ENCODE peak calls at places on chromosomes 16 and 17, in ten cellular contexts. X is heart right ventricle, L is suprapubic skin, M is adrenal gland, U is AG09319, V is ovary, Q is glutamatergic neuron, K is cardiac fibroblast, W is body of pancreas, F is activated B cell treated with CpG ODN at 0.5 μM for 24 hours. T is an unnamed sample.

GRCh38 chr17:38451030-38451839 is 23.0 kb downstream of the ARHGAP23 start:
- DNase-seq in X (peak; percentile 50), L (no peak), M (no peak), U (no peak), V (no peak), Q (no peak), K (peak; percentile 81), W (no peak), F (no peak), T (peak; percentile 42)

GRCh38 chr17:36937961-36938565 is 788 bp downstream of the LHX1 start:
- DNase-seq in X (no peak), L (no peak), M (no peak), U (no peak), V (no peak), Q (peak; percentile 47), K (peak; percentile 43), W (peak; percentile 36), F (peak; percentile 30), T (peak; percentile 64)

GRCh38 chr17:73643012-73643845 is 1.0 kb downstream of the SDK2 start:
- DNase-seq in X (peak; percentile 34), L (peak; percentile 77), M (no peak), U (no peak), V (no peak), Q (peak; percentile 76), K (no peak), W (no peak), F (peak; percentile 46), T (peak; percentile 66)

GRCh38 chr17:73386561-73386960 is 74.8 kb upstream of the CDC42EP4 start:
- DNase-seq in X (no peak), L (no peak), M (no peak), U (no peak), V (no peak), Q (no peak), K (no peak), W (no peak), F (no peak), T (no peak)

GRCh38 chr16:13994239-13995106 is 74.5 kb downstream of the ERCC4 start:
- DNase-seq in X (no peak), L (peak; percentile 13), M (no peak), U (no peak), V (no peak), Q (no peak), K (no peak), W (peak; percentile 15), F (no peak), T (no peak)

GRCh38 chr17:8292639-8293395 is 2.4 kb downstream of the SLC25A35 start:
- DNase-seq in X (no peak), L (no peak), M (no peak), U (no peak), V (no peak), Q (no peak), K (no peak), W (no peak), F (no peak), T (no peak)

GRCh38 chr17:67293251-67294203 is 48.5 kb upstream of the HELZ start:
- DNase-seq in X (peak; percentile 67), L (peak; percentile 86), M (peak; percentile 78), U (peak; percentile 3), V (peak; percentile 55), Q (peak; percentile 60), K (peak; percentile 80), W (peak; percentile 78), F (peak; percentile 31), T (peak; percentile 66)

GRCh38 chr17:18190629-18191028 is 7.0 kb downstream of the ALKBH5 start:
- DNase-seq in X (no peak), L (no peak), M (no peak), U (no peak), V (no peak), Q (no peak), K (peak; percentile 9), W (no peak), F (no peak), T (no peak)

DNA sequence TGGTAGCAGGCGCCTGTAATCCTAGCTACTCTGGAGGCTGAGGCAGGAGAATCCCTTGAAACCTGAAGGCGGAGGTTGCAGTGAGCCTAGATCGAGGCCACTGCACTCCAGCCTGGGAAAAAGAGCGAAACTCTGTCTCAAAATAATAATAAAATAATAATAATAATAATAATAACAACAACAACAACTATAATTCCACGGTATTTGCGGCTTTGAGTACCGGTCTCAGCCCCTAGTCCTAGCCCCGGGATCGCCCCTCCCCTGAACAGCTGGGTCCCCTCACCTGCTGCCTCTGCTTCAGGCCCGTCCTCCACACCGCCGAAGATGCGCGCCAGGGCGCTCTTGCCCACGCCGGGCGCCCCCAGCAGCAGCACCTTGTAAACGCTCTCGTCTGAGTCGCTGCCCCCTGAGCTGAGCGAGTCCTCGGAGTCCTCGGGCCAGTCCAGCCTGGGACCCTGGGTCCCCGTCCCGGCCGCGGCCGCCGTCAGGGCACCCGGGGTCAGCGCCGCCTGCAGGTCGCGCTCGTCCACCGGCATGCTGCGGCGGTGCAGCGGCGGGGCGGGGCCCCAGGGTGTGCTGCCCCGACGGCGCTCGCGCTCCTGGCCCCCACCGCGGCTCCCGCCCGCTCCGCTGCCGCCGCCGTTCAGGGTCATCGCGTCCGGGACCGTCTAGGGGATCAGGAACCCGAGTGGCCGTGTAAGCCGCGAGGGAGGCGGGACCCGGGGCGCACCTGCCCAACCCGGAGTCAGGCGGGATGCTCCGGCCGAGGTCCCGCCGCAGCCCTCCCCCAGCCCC is 611 bp downstream of the RRAD start:
- DNase-seq in X (peak; percentile 62), L (no peak), M (peak; percentile 52), U (no peak), V (peak; percentile 51), Q (peak; percentile 73), K (no peak), W (peak; percentile 47), F (no peak), T (peak; percentile 78)
- TF ChIP-seq CTCF in X (peak; percentile 51), L (no peak), M (no peak), U (peak; percentile 14), V (peak; percentile 35), Q (peak; percentile 26), K (peak; percentile 5), W (peak; percentile 49), F (no peak), T (peak; percentile 19)

GRCh38 chr17:42252528-42253172 is 23.5 kb downstream of the STAT5B start:
- DNase-seq in X (no peak), L (no peak), M (no peak), U (no peak), V (no peak), Q (no peak), K (peak; percentile 52), W (no peak), F (no peak), T (no peak)

GRCh38 chr17:42249681-42250446 is 26.3 kb downstream of the STAT5B start:
- DNase-seq in X (no peak), L (no peak), M (no peak), U (no peak), V (no peak), Q (no peak), K (no peak), W (no peak), F (no peak), T (no peak)

GRCh38 chr17:42253173-42253545 is 23.0 kb downstream of the STAT5B start:
- DNase-seq in X (no peak), L (no peak), M (no peak), U (no peak), V (no peak), Q (no peak), K (no peak), W (no peak), F (no peak), T (no peak)

GRCh38 chr17:42253601-42254000 is 22.6 kb downstream of the STAT5B start:
- DNase-seq in X (no peak), L (no peak), M (peak; percentile 85), U (no peak), V (no peak), Q (no peak), K (no peak), W (no peak), F (no peak), T (no peak)

DNA sequence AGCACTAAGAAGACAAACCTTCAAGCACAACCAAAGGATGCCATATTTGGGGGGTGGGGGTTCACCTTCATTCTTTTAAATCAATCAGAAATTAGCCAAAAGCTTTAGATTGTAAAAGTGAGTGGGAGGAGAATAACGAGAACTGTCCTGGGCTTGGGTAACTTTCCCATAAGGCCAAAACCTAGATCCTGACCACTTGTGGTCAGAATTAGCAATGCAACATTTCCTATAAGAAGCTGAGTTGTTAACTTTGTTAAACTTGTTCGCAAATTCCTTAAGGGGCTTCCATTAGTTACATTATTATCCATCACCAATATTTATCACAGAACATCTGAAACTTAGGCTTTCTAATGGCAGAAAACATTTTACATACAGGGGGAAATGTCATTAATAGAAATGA is 25.1 kb downstream of the STAT5B start:
- DNase-seq in X (no peak), L (no peak), M (no peak), U (no peak), V (no peak), Q (no peak), K (peak; percentile 59), W (no peak), F (no peak), T (no peak)
- TF ChIP-seq CTCF in X (peak; percentile 44), L (no peak), M (no peak), U (peak; percentile 12), V (no peak), Q (no peak), K (peak; percentile 49), W (peak; percentile 22), F (no peak), T (no peak)

DNA sequence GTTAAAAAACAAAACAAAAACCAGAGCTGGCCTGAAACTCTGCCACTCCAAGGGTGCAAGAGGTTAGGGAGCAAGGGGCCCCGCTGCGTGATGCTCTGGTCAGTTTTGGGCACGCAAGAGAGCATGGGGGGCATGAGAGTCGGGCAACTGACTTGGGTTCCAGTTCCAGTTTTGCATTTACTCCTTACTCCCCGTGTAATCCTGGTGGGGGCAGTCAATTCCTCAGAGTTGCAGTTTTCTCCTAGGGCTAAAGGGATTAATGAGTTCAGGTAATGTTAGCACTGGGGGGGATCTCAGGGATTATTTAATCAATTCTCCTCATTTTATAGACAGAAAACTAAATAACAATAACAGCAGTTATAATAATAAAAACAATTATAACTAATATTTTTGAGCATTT is 72.9 kb upstream of the PMFBP1 start:
- DNase-seq in X (no peak), L (no peak), M (no peak), U (no peak), V (no peak), Q (no peak), K (peak; percentile 24), W (no peak), F (no peak), T (no peak)
- TF ChIP-seq CTCF in X (no peak), L (no peak), M (no peak), U (no peak), V (no peak), Q (no peak), K (peak; percentile 12), W (no peak), F (no peak), T (no peak)

GRCh38 chr16:89489040-89489721 is 1.2 kb downstream of the ANKRD11 start:
- DNase-seq in X (peak; percentile 82), L (peak; percentile 94), M (peak; percentile 95), U (peak; percentile 94), V (peak; percentile 85), Q (peak; percentile 76), K (peak; percentile 97), W (peak; percentile 88), F (peak; percentile 64), T (peak; percentile 74)

GRCh38 chr16:89490386-89491237 is at the start of gene ANKRD11:
- DNase-seq in X (peak; percentile 98), L (peak; percentile 100), M (peak; percentile 100), U (peak; percentile 99), V (peak; percentile 98), Q (peak; percentile 96), K (peak; percentile 100), W (peak; percentile 99), F (peak; percentile 99), T (peak; percentile 95)

GRCh38 chr16:89489731-89490385 is 503 bp downstream of the ANKRD11 start:
- DNase-seq in X (no peak), L (no peak), M (no peak), U (no peak), V (peak; percentile 57), Q (no peak), K (no peak), W (no peak), F (no peak), T (peak; percentile 48)

GRCh38 chr16:89491974-89492687 is 1.8 kb upstream of the ANKRD11 start:
- DNase-seq in X (no peak), L (no peak), M (no peak), U (no peak), V (no peak), Q (no peak), K (no peak), W (no peak), F (no peak), T (no peak)

GRCh38 chr16:89491238-89491869 is 993 bp upstream of the ANKRD11 start:
- DNase-seq in X (no peak), L (no peak), M (no peak), U (no peak), V (no peak), Q (no peak), K (peak; percentile 48), W (no peak), F (no peak), T (no peak)
- TF ChIP-seq CTCF in X (no peak), L (no peak), M (no peak), U (no peak), V (no peak), Q (peak; percentile 52), K (peak; percentile 17), W (no peak), F (no peak), T (peak; percentile 13)